ENCODE peak calls at places on chromosomes 3 and 15, in six cellular contexts. Y is IMR-90, S is neuronal stem cell, B is trophoblast cell, R is mesenchymal stem cell, M is H1. C is an unnamed sample.

GRCh38 chr15:61654918-61655317 is 405.3 kb downstream of the VPS13C start:
- DNase-seq in S (no peak), M (no peak), R (no peak), Y (no peak), B (no peak), C (no peak)

GRCh38 chr3:195889843-195890407 is 18.4 kb downstream of the TNK2 start:
- DNase-seq in Y (no peak), R (no peak), S (no peak), M (peak), B (no peak), C (no peak)

GRCh38 chr15:100879461-100880138 is at the start of gene ALDH1A3:
- DNase-seq in Y (peak), B (peak), M (no peak), S (no peak), R (peak), C (peak)

GRCh38 chr15:90680371-90680935 is 36.7 kb upstream of the BLM start:
- DNase-seq in Y (peak), R (peak), S (no peak), B (peak), M (no peak), C (no peak)

GRCh38 chr3:106566277-106566676 is 697.5 kb upstream of the CBLB start:
- DNase-seq in Y (no peak), B (no peak), M (no peak), R (peak), S (no peak), C (peak)

GRCh38 chr15:70142322-70143191 is 44.8 kb upstream of the TLE3 start:
- DNase-seq in B (peak), R (peak), M (no peak), Y (peak), S (no peak), C (no peak)

GRCh38 chr3:157953565-157953964 is 152.7 kb downstream of the SHOX2 start:
- DNase-seq in R (no peak), S (no peak), Y (no peak), B (no peak), M (no peak), C (no peak)

GRCh38 chr15:48645558-48646330 is at the start of gene FBN1:
- DNase-seq in Y (peak), M (peak), S (peak), B (peak), R (peak), C (peak)

GRCh38 chr3:124107074-124107473 is 115.2 kb upstream of the ROPN1 start:
- DNase-seq in S (no peak), Y (no peak), B (no peak), M (no peak), R (no peak), C (no peak)

GRCh38 chr15:64096486-64097431 is 977 bp downstream of the SNX1 start:
- DNase-seq in R (peak), Y (peak), M (no peak), S (no peak), B (peak), C (no peak)

GRCh38 chr15:101520395-101520794 is 30.9 kb upstream of the PCSK6 start:
- DNase-seq in S (no peak), M (peak), B (no peak), R (no peak), Y (no peak), C (peak)

GRCh38 chr3:119676020-119676419 is 1.2 kb downstream of the COX17 start:
- DNase-seq in R (peak), Y (no peak), S (no peak), M (no peak), B (no peak), C (no peak)

GRCh38 chr3:12662593-12663310 is 1.2 kb downstream of the RAF1 start:
- DNase-seq in M (no peak), R (peak), S (no peak), Y (peak), B (peak), C (no peak)

GRCh38 chr3:89165636-89166312 is 58.4 kb downstream of the EPHA3 start:
- DNase-seq in R (no peak), M (no peak), B (no peak), Y (no peak), S (peak), C (peak)

GRCh38 chr3:50604628-50605588 is 6.7 kb downstream of the CISH start:
- DNase-seq in B (no peak), Y (no peak), M (no peak), S (no peak), R (no peak), C (no peak)

GRCh38 chr3:3579658-3580057 is 219.6 kb upstream of the LRRN1 start:
- DNase-seq in S (no peak), R (no peak), B (no peak), Y (no peak), M (no peak), C (no peak)

GRCh38 chr3:53729618-53730017 is 116.6 kb downstream of the CHDH start:
- DNase-seq in R (no peak), B (peak), M (no peak), S (no peak), Y (no peak), C (no peak)
- H3K18ac ChIP-seq in R (no peak), B (no peak), M (no peak), S (no peak), Y (no peak), C (no peak)

GRCh38 chr3:176840604-176841287 is 356.5 kb downstream of the TBL1XR1 start:
- DNase-seq in R (no peak), B (no peak), S (no peak), M (no peak), Y (no peak), C (no peak)

GRCh38 chr3:176842914-176843313 is 354.4 kb downstream of the TBL1XR1 start:
- DNase-seq in R (no peak), S (no peak), Y (no peak), B (no peak), M (no peak), C (no peak)

DNA sequence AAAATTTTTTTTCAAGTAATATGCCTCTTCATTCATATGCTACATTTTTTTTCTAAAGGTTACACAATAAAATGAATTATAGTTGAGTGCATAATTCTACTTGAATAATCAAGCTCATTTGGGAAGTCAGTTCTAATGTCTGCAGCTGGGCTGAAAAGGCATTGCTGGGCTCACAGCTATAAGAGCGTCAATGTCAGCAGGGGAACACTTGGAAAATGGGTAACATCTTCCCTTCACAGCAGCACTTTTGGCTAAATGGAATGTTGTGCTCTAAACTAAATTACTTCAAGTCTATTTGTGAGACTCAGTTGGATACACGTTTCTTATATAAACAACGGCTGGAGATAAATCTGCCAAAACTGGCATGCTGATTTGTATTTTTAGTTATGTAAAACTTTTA is 357.8 kb downstream of the TBL1XR1 start:
- DNase-seq in M (no peak), Y (no peak), S (no peak), R (no peak), B (no peak), C (no peak)
- H3K27ac ChIP-seq in M (no peak), Y (no peak), S (no peak), R (no peak), B (no peak), C (no peak)

GRCh38 chr3:74534611-74535010 is 79.8 kb downstream of the CNTN3 start:
- DNase-seq in Y (no peak), R (no peak), B (no peak), M (no peak), S (no peak), C (no peak)

GRCh38 chr3:74532446-74532845 is 82.0 kb downstream of the CNTN3 start:
- DNase-seq in M (no peak), B (peak), R (no peak), Y (peak), S (no peak), C (no peak)

GRCh38 chr3:74535281-74535680 is 79.2 kb downstream of the CNTN3 start:
- DNase-seq in Y (no peak), B (no peak), R (no peak), S (no peak), M (no peak), C (no peak)

GRCh38 chr3:74529145-74529544 is 85.3 kb downstream of the CNTN3 start:
- DNase-seq in B (no peak), R (no peak), Y (no peak), M (no peak), S (no peak), C (no peak)

GRCh38 chr3:74531491-74531890 is 83.0 kb downstream of the CNTN3 start:
- DNase-seq in M (no peak), Y (peak), S (no peak), B (peak), R (no peak), C (no peak)
- H4K91ac ChIP-seq in M (no peak), Y (peak), S (no peak), B (no peak), R (no peak), C (no peak)

GRCh38 chr3:126212629-126213375 is 32.4 kb upstream of the ALDH1L1 start:
- DNase-seq in B (peak), Y (peak), M (peak), S (peak), R (peak), C (peak)

GRCh38 chr3:126216416-126216815 is 36.0 kb upstream of the ALDH1L1 start:
- DNase-seq in S (no peak), M (no peak), B (peak), Y (peak), R (no peak), C (no peak)

GRCh38 chr3:126211569-126211968 is 31.2 kb upstream of the ALDH1L1 start:
- DNase-seq in Y (no peak), M (no peak), S (no peak), R (no peak), B (peak), C (no peak)

GRCh38 chr3:126212250-126212628 is 31.9 kb upstream of the ALDH1L1 start:
- DNase-seq in S (no peak), M (no peak), B (no peak), R (no peak), Y (no peak), C (no peak)

GRCh38 chr3:126213376-126214044 is 33.1 kb upstream of the ALDH1L1 start:
- DNase-seq in M (no peak), S (no peak), B (no peak), R (peak), Y (no peak), C (peak)
- H3K18ac ChIP-seq in M (peak), S (peak), B (no peak), R (peak), Y (no peak), C (peak)

DNA sequence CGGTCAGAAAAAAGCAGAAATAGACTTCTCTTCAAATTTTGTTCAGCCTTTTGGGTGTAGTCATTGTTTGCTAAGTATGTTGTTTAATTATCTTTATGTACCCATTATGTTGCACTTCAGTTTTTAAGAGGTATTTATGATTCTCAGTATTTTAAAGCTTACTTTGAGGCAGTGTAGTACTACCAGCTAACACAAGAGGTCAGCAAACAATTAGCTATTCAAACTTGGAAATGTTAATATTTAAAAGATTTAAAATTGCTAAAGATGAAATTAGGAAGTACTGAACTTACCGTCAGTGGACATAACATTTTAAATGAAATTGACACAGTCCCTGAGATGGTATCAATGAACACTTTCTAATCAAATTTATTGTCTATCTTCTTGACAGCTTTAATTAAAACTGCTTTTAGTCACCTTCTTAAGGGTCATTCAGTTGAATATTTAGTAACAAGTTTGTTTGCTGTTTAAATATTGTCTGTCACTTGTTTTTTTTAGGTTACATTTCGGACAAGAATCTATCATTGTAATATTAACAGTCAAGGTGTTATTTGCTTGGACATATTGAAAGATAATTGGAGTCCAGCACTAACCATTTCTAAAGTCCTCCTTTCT is 28.1 kb downstream of the NKIRAS1 start:
- DNase-seq in Y (peak), S (no peak), B (peak), M (no peak), R (peak), C (no peak)
- H3K27ac ChIP-seq in Y (no peak), S (no peak), B (no peak), M (no peak), R (no peak), C (no peak)

GRCh38 chr15:42494998-42495360 is 455 bp upstream of the SNAP23 start:
- DNase-seq in B (peak), Y (peak), S (peak), R (peak), M (no peak), C (no peak)

GRCh38 chr15:42490743-42491539 is at the start of gene ZNF106:
- DNase-seq in Y (peak), B (peak), R (peak), S (peak), M (peak), C (peak)

GRCh38 chr15:42491540-42492225 is 742 bp upstream of the ZNF106 start:
- DNase-seq in R (peak), B (peak), Y (peak), S (no peak), M (no peak), C (no peak)

GRCh38 chr15:42493694-42494093 is 1.7 kb upstream of the SNAP23 start:
- DNase-seq in M (no peak), B (no peak), S (no peak), Y (no peak), R (no peak), C (no peak)

GRCh38 chr15:42490246-42490742 is 647 bp downstream of the ZNF106 start:
- DNase-seq in S (no peak), B (peak), R (peak), M (no peak), Y (peak), C (no peak)
- H4K91ac ChIP-seq in S (no peak), B (peak), R (peak), M (no peak), Y (peak), C (no peak)

DNA sequence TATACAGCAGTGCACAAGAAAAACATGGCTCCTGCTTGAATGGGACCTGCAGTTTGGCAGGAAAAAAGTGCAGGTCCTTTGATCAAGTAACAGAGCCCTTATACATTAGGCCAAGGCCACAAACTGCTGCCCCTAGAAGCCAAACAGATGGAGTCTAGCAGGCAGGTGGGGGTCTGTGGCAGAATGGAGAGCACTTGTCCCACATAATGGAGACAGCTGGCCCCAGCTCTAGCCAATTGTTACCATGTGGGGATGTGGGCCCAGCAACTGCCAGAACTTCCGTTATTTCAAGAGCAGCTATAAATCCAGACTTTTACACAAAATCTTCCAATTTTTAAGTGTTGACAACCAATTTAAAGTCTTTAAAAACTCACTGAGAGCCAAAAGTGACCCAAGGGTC is 79.3 kb downstream of the SHQ1 start:
- DNase-seq in Y (no peak), M (no peak), S (no peak), B (no peak), R (no peak), C (no peak)
- H3K18ac ChIP-seq in Y (no peak), M (peak), S (no peak), B (no peak), R (no peak), C (no peak)

GRCh38 chr3:53168175-53168923 is 7.3 kb downstream of the PRKCD start:
- DNase-seq in M (no peak), R (no peak), B (no peak), S (no peak), Y (no peak), C (no peak)

GRCh38 chr3:53164911-53165310 is 3.9 kb downstream of the PRKCD start:
- DNase-seq in B (no peak), Y (no peak), S (no peak), M (no peak), R (no peak), C (peak)

GRCh38 chr3:53166206-53166605 is 5.2 kb downstream of the PRKCD start:
- DNase-seq in R (no peak), M (no peak), Y (no peak), B (no peak), S (no peak), C (no peak)

GRCh38 chr3:53167418-53168174 is 6.6 kb downstream of the PRKCD start:
- DNase-seq in R (no peak), M (no peak), Y (no peak), S (no peak), B (no peak), C (no peak)

GRCh38 chr3:53166781-53167291 is 5.8 kb downstream of the PRKCD start:
- DNase-seq in B (peak), Y (peak), R (peak), S (no peak), M (no peak), C (no peak)
- H3K27ac ChIP-seq in B (no peak), Y (peak), R (peak), S (no peak), M (no peak), C (no peak)

DNA sequence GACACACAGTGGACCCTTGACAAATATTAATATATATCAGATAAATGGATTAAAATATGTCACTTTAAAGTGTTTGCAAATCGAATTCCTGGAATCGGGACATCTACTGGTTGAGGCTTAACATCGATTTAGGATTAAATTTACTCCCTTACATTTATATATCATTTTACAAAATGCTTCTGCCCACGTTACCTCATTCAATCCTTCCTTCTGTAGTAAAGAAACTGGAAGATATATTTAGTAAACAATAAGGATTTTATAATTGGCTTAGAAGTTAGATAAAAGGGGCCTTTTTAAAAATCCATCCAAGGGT is 1.3 kb downstream of the CLPX start:
- DNase-seq in S (no peak), B (no peak), Y (no peak), M (no peak), R (peak), C (no peak)
- H4K91ac ChIP-seq in S (no peak), B (no peak), Y (no peak), M (no peak), R (no peak), C (no peak)

DNA sequence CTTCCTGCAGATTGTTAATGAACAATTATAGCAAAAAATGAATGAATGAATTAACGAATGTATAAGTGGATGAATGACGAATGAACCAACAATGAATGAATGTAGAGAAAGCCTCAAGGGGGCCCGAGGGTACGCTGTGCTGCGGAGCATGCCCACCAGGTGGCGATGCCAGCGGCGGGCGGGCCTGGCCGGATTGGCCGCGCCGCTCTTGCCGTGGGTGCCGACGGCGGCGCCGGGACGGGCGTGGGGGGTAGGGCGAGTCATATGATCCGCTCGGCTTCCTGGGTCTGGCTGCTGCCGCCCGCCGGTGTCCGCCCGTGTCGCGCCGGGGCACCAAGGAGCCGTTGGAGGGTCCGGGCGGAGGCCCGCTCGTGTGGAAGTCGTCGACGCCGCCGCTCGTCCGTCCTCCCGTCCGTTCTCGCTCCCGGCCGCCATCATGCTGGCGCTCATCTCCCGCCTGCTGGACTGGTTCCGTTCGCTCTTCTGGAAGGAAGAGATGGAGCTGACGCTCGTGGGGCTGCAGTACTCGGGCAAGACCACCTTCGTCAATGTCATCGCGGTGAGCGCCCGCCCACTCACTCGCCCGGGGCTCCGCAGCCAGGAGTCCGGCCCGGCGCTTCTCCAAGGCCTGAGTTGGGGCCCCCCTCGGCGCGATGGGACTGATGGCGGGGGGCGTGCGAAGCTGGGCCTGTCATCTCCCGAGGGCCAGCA is at the start of gene ARL8B:
- DNase-seq in B (peak), M (peak), R (peak), Y (peak), S (peak), C (peak)
- H3K18ac ChIP-seq in B (peak), M (no peak), R (peak), Y (no peak), S (peak), C (peak)

C was measured in H9.